ENCODE peak calls at places on chromosome 21, in ten cellular contexts. K is stimulated activated CD4-positive, alpha-beta T cell treated with anti-CD3 and anti-CD28 coated beads, TNF-alpha, amount 100 ng/mL, for 1 hour; T is AG08396; W is body of pancreas; I is Calu3; Z is activated CD8-positive, alpha-beta memory T cell treated with anti-CD3 and anti-CD28 coated beads, Interleukin-2, amount 50 U/mL, for 48 hours; P is kidney glomerular epithelial cell; A is NCI-H1092; R is astrocyte of the spinal cord; B is activated T-cell treated with anti-CD3 and anti-CD28 coated beads for 1 hour. F is an unnamed sample.

GRCh38 chr21:45333583-45334121 is 46.0 kb upstream of the POFUT2 start:
- DNase-seq in K (no peak), T (no peak), W (no peak), I (no peak), Z (no peak), P (no peak), A (no peak), R (peak; percentile 45), B (no peak), F (no peak)

GRCh38 chr21:38661296-38662223 is 144.2 kb upstream of the ETS2 start:
- DNase-seq in K (no peak), T (peak; percentile 83), W (peak; percentile 6), I (peak; percentile 18), Z (no peak), P (peak; percentile 33), A (no peak), R (peak; percentile 69), B (no peak), F (no peak)

GRCh38 chr21:29189358-29189757 is 58.9 kb downstream of the MAP3K7CL start:
- DNase-seq in K (no peak), T (no peak), W (no peak), I (no peak), Z (no peak), P (no peak), A (no peak), R (no peak), B (no peak), F (no peak)

GRCh38 chr21:33848252-33848953 is 67.2 kb downstream of the ATP5PO start:
- DNase-seq in K (no peak), T (no peak), W (no peak), I (peak; percentile 12), Z (no peak), P (peak; percentile 79), A (peak; percentile 8), R (no peak), B (no peak), F (no peak)

GRCh38 chr21:14773777-14774345 is 227.7 kb upstream of the SAMSN1 start:
- DNase-seq in K (no peak), T (no peak), W (peak; percentile 83), I (peak; percentile 50), Z (peak; percentile 64), P (no peak), A (no peak), R (peak; percentile 19), B (peak; percentile 32), F (peak; percentile 61)

GRCh38 chr21:45613396-45613795 is 30.1 kb upstream of the PCBP3 start:
- DNase-seq in K (no peak), T (no peak), W (no peak), I (no peak), Z (no peak), P (no peak), A (no peak), R (peak; percentile 30), B (no peak), F (no peak)

GRCh38 chr21:33859373-33860102 is 56.1 kb downstream of the ATP5PO start:
- DNase-seq in K (no peak), T (no peak), W (no peak), I (no peak), Z (no peak), P (no peak), A (no peak), R (no peak), B (no peak), F (no peak)

GRCh38 chr21:45032977-45033705 is 41.2 kb upstream of the ADARB1 start:
- DNase-seq in K (no peak), T (no peak), W (no peak), I (no peak), Z (no peak), P (no peak), A (no peak), R (no peak), B (no peak), F (no peak)

GRCh38 chr21:27424601-27425000 is 457.7 kb upstream of the ADAMTS5 start:
- DNase-seq in K (no peak), T (no peak), W (no peak), I (no peak), Z (no peak), P (no peak), A (no peak), R (peak; percentile 25), B (no peak), F (no peak)

GRCh38 chr21:35226302-35226701 is 177.2 kb upstream of the RUNX1 start:
- DNase-seq in K (no peak), T (peak; percentile 32), W (no peak), I (peak; percentile 24), Z (no peak), P (no peak), A (no peak), R (peak; percentile 59), B (no peak), F (no peak)

GRCh38 chr21:41962425-41962966 is 8.7 kb upstream of the C2CD2 start:
- DNase-seq in K (no peak), T (no peak), W (no peak), I (no peak), Z (peak; percentile 20), P (no peak), A (no peak), R (no peak), B (no peak), F (no peak)

GRCh38 chr21:44354775-44355771 is 1.7 kb downstream of the TRPM2 start:
- DNase-seq in K (no peak), T (no peak), W (no peak), I (no peak), Z (no peak), P (no peak), A (no peak), R (no peak), B (no peak), F (no peak)

GRCh38 chr21:44455524-44456206 is 355 bp downstream of the LRRC3 start:
- DNase-seq in K (no peak), T (peak; percentile 50), W (peak; percentile 68), I (peak; percentile 49), Z (peak; percentile 70), P (no peak), A (peak; percentile 13), R (peak; percentile 2), B (peak; percentile 9), F (no peak)

GRCh38 chr21:42313501-42313969 is 1.7 kb downstream of the TFF3 start:
- DNase-seq in K (no peak), T (no peak), W (peak; percentile 40), I (no peak), Z (peak; percentile 45), P (no peak), A (peak; percentile 68), R (peak; percentile 42), B (no peak), F (no peak)

GRCh38 chr21:39115659-39116235 is 67.5 kb downstream of the PSMG1 start:
- DNase-seq in K (no peak), T (no peak), W (no peak), I (no peak), Z (no peak), P (no peak), A (no peak), R (no peak), B (no peak), F (no peak)

GRCh38 chr21:27104749-27105439 is 138.0 kb upstream of the ADAMTS5 start:
- DNase-seq in K (no peak), T (peak; percentile 26), W (no peak), I (no peak), Z (no peak), P (peak; percentile 21), A (no peak), R (peak; percentile 22), B (no peak), F (no peak)

GRCh38 chr21:26140185-26140584 is 30.4 kb downstream of the APP start:
- DNase-seq in K (no peak), T (peak; percentile 87), W (no peak), I (peak; percentile 77), Z (no peak), P (peak; percentile 87), A (no peak), R (peak; percentile 97), B (no peak), F (no peak)

GRCh38 chr21:20443558-20444155 is 554.6 kb upstream of the NCAM2 start:
- DNase-seq in K (no peak), T (no peak), W (no peak), I (no peak), Z (no peak), P (peak; percentile 14), A (peak; percentile 40), R (no peak), B (no peak), F (no peak)

GRCh38 chr21:16993416-16994044 is 519.3 kb upstream of the CXADR start:
- DNase-seq in K (no peak), T (no peak), W (no peak), I (no peak), Z (no peak), P (no peak), A (no peak), R (no peak), B (no peak), F (no peak)

GRCh38 chr21:41280115-41280919 is 36.3 kb upstream of the FAM3B start:
- DNase-seq in K (no peak), T (peak; percentile 53), W (no peak), I (no peak), Z (no peak), P (no peak), A (no peak), R (no peak), B (no peak), F (no peak)

GRCh38 chr21:36535618-36536241 is 55.8 kb upstream of the CLDN14 start:
- DNase-seq in K (no peak), T (no peak), W (no peak), I (no peak), Z (no peak), P (no peak), A (no peak), R (no peak), B (no peak), F (no peak)

GRCh38 chr21:18743523-18743922 is 339.9 kb upstream of the TMPRSS15 start:
- DNase-seq in K (no peak), T (no peak), W (no peak), I (no peak), Z (no peak), P (no peak), A (no peak), R (no peak), B (no peak), F (no peak)

GRCh38 chr21:16072692-16073091 is 342.9 kb downstream of the USP25 start:
- DNase-seq in K (no peak), T (no peak), W (no peak), I (no peak), Z (no peak), P (no peak), A (no peak), R (peak; percentile 87), B (no peak), F (no peak)

GRCh38 chr21:36494557-36494956 is 14.6 kb upstream of the CLDN14 start:
- DNase-seq in K (no peak), T (no peak), W (no peak), I (no peak), Z (no peak), P (no peak), A (no peak), R (no peak), B (no peak), F (no peak)

GRCh38 chr21:22881131-22881530 is 1882.9 kb downstream of the NCAM2 start:
- DNase-seq in K (no peak), T (no peak), W (no peak), I (no peak), Z (no peak), P (no peak), A (no peak), R (no peak), B (no peak), F (no peak)

GRCh38 chr21:15141236-15141970 is 76.6 kb upstream of the NRIP1 start:
- DNase-seq in K (no peak), T (no peak), W (peak; percentile 93), I (peak; percentile 79), Z (no peak), P (peak; percentile 64), A (peak; percentile 46), R (no peak), B (no peak), F (no peak)

GRCh38 chr21:42550817-42551216 is 37.2 kb downstream of the SLC37A1 start:
- DNase-seq in K (no peak), T (no peak), W (no peak), I (no peak), Z (no peak), P (no peak), A (no peak), R (no peak), B (no peak), F (no peak)

GRCh38 chr21:15221799-15222386 is 157.1 kb upstream of the NRIP1 start:
- DNase-seq in K (no peak), T (no peak), W (peak; percentile 15), I (peak; percentile 6), Z (no peak), P (peak; percentile 56), A (no peak), R (peak; percentile 59), B (no peak), F (no peak)

F was measured in activated CD4-positive, alpha-beta T cell treated with anti-CD3 and anti-CD28 coated beads for 4 hours.